ENCODE peak calls at places on chromosome 17, in five cellular contexts. One of them, this sample, is unnamed.
A peak's percentile ranks its signal among the peaks of the same experiment; 100 is the strongest.

GRCh38 chr17:44043326-44043725 is 23.1 kb downstream of the LSM12 start:
- DNase-seq in left lung: no peak
- DNase-seq in astrocyte of the cerebellum: no peak
- DNase-seq in RWPE2: no peak
- DNase-seq in uterus: no peak
- DNase-seq in this sample: no peak

GRCh38 chr17:6240001-6240400 is 169.8 kb downstream of the WSCD1 start:
- DNase-seq in uterus: no peak
- DNase-seq in left lung: no peak
- DNase-seq in RWPE2: no peak
- DNase-seq in astrocyte of the cerebellum: no peak
- DNase-seq in this sample: no peak

GRCh38 chr17:55720917-55721836 is 1.5 kb downstream of the TMEM100 start:
- DNase-seq in RWPE2: no peak
- DNase-seq in astrocyte of the cerebellum: no peak
- DNase-seq in uterus: no peak
- DNase-seq in left lung: no peak
- DNase-seq in this sample: no peak

GRCh38 chr17:57420674-57421392 is 164.5 kb downstream of the MSI2 start:
- DNase-seq in astrocyte of the cerebellum: no peak
- DNase-seq in left lung: no peak
- DNase-seq in uterus: peak; percentile 37
- DNase-seq in RWPE2: no peak
- DNase-seq in this sample: no peak

GRCh38 chr17:13030459-13031305 is 12.9 kb upstream of the ELAC2 start:
- DNase-seq in left lung: no peak
- DNase-seq in astrocyte of the cerebellum: peak; percentile 32
- DNase-seq in RWPE2: no peak
- DNase-seq in uterus: no peak
- DNase-seq in this sample: peak; percentile 7

GRCh38 chr17:51425793-51426192 is 165.4 kb downstream of the UTP18 start:
- DNase-seq in left lung: no peak
- DNase-seq in uterus: no peak
- DNase-seq in RWPE2: no peak
- DNase-seq in astrocyte of the cerebellum: no peak
- DNase-seq in this sample: no peak

GRCh38 chr17:72166040-72166439 is 45.2 kb downstream of the SOX9 start:
- DNase-seq in astrocyte of the cerebellum: no peak
- DNase-seq in RWPE2: no peak
- DNase-seq in left lung: no peak
- DNase-seq in uterus: no peak
- DNase-seq in this sample: no peak

GRCh38 chr17:68461122-68461539 is 3.8 kb upstream of the WIPI1 start:
- DNase-seq in astrocyte of the cerebellum: no peak
- DNase-seq in uterus: no peak
- DNase-seq in left lung: no peak
- DNase-seq in RWPE2: no peak
- DNase-seq in this sample: no peak

GRCh38 chr17:13931752-13932477 is 137.4 kb upstream of the COX10 start:
- DNase-seq in RWPE2: no peak
- DNase-seq in left lung: peak; percentile 86
- DNase-seq in uterus: peak; percentile 62
- DNase-seq in astrocyte of the cerebellum: peak; percentile 18
- DNase-seq in this sample: no peak

GRCh38 chr17:74201250-74201649 is 2.2 kb upstream of the RPL38 start:
- DNase-seq in uterus: no peak
- DNase-seq in RWPE2: no peak
- DNase-seq in astrocyte of the cerebellum: no peak
- DNase-seq in left lung: no peak
- DNase-seq in this sample: no peak

GRCh38 chr17:31858647-31859486 is at the start of gene COPRS:
- DNase-seq in uterus: peak; percentile 86
- DNase-seq in left lung: peak; percentile 92
- DNase-seq in astrocyte of the cerebellum: peak; percentile 50
- DNase-seq in RWPE2: peak; percentile 80
- DNase-seq in this sample: no peak

GRCh38 chr17:33390479-33391027 is 97.5 kb upstream of the ASIC2 start:
- DNase-seq in astrocyte of the cerebellum: no peak
- DNase-seq in left lung: no peak
- DNase-seq in uterus: no peak
- DNase-seq in RWPE2: no peak
- DNase-seq in this sample: no peak

GRCh38 chr17:10114931-10115535 is 83.4 kb downstream of the GAS7 start:
- DNase-seq in uterus: peak; percentile 97
- DNase-seq in astrocyte of the cerebellum: peak; percentile 83
- DNase-seq in RWPE2: no peak
- DNase-seq in left lung: peak; percentile 94
- DNase-seq in this sample: no peak

GRCh38 chr17:8075081-8075480 is 12.4 kb downstream of the ALOX12B start:
- DNase-seq in RWPE2: no peak
- DNase-seq in left lung: no peak
- DNase-seq in astrocyte of the cerebellum: no peak
- DNase-seq in uterus: no peak
- DNase-seq in this sample: no peak

GRCh38 chr17:47095268-47095667 is 93.8 kb downstream of the CDC27 start:
- DNase-seq in RWPE2: no peak
- DNase-seq in left lung: no peak
- DNase-seq in astrocyte of the cerebellum: no peak
- DNase-seq in uterus: no peak
- DNase-seq in this sample: no peak

GRCh38 chr17:29341726-29342125 is 47.8 kb upstream of the NUFIP2 start:
- DNase-seq in left lung: no peak
- DNase-seq in RWPE2: no peak
- DNase-seq in uterus: no peak
- DNase-seq in astrocyte of the cerebellum: no peak
- DNase-seq in this sample: no peak

GRCh38 chr17:58330997-58331814 is 2.6 kb upstream of the TSPOAP1 start:
- DNase-seq in astrocyte of the cerebellum: no peak
- DNase-seq in left lung: peak; percentile 77
- DNase-seq in RWPE2: no peak
- DNase-seq in uterus: no peak
- DNase-seq in this sample: peak; percentile 66

GRCh38 chr17:74712756-74713155 is at the start of gene CD300LF:
- DNase-seq in astrocyte of the cerebellum: no peak
- DNase-seq in left lung: peak; percentile 75
- DNase-seq in uterus: no peak
- DNase-seq in RWPE2: no peak
- DNase-seq in this sample: no peak

GRCh38 chr17:13735444-13735843 is 133.7 kb upstream of the HS3ST3A1 start:
- DNase-seq in RWPE2: no peak
- DNase-seq in left lung: no peak
- DNase-seq in astrocyte of the cerebellum: no peak
- DNase-seq in uterus: no peak
- DNase-seq in this sample: no peak

GRCh38 chr17:8288336-8289102 is at the start of gene RANGRF:
- DNase-seq in astrocyte of the cerebellum: peak; percentile 49
- DNase-seq in left lung: peak; percentile 91
- DNase-seq in RWPE2: peak; percentile 84
- DNase-seq in uterus: peak; percentile 89
- DNase-seq in this sample: no peak

GRCh38 chr17:46764709-46765401 is 53.6 kb downstream of the WNT3 start:
- DNase-seq in RWPE2: no peak
- DNase-seq in uterus: no peak
- DNase-seq in astrocyte of the cerebellum: peak; percentile 65
- DNase-seq in left lung: peak; percentile 67
- DNase-seq in this sample: no peak

GRCh38 chr17:81844327-81844851 is 9.5 kb upstream of the PPP1R27 start:
- DNase-seq in uterus: no peak
- DNase-seq in left lung: no peak
- DNase-seq in RWPE2: peak; percentile 73
- DNase-seq in astrocyte of the cerebellum: no peak
- DNase-seq in this sample: no peak

GRCh38 chr17:74680941-74681340 is 31.8 kb downstream of the CD300LF start:
- DNase-seq in RWPE2: no peak
- DNase-seq in left lung: no peak
- DNase-seq in astrocyte of the cerebellum: no peak
- DNase-seq in uterus: no peak
- DNase-seq in this sample: no peak

GRCh38 chr17:47423406-47424295 is 99.9 kb downstream of the EFCAB13 start:
- DNase-seq in RWPE2: peak; percentile 51
- DNase-seq in left lung: no peak
- DNase-seq in uterus: no peak
- DNase-seq in astrocyte of the cerebellum: no peak
- DNase-seq in this sample: no peak

GRCh38 chr17:15334266-15334665 is 7.1 kb downstream of the TEKT3 start:
- DNase-seq in RWPE2: no peak
- DNase-seq in left lung: no peak
- DNase-seq in astrocyte of the cerebellum: no peak
- DNase-seq in uterus: no peak
- DNase-seq in this sample: no peak

GRCh38 chr17:3727041-3727440 is 3.3 kb downstream of the HASPIN start:
- DNase-seq in left lung: no peak
- DNase-seq in RWPE2: no peak
- DNase-seq in uterus: no peak
- DNase-seq in astrocyte of the cerebellum: no peak
- DNase-seq in this sample: no peak

GRCh38 chr17:3723188-3723555 is 531 bp upstream of the HASPIN start:
- DNase-seq in astrocyte of the cerebellum: no peak
- DNase-seq in left lung: no peak
- DNase-seq in uterus: no peak
- DNase-seq in RWPE2: no peak
- DNase-seq in this sample: no peak

GRCh38 chr17:3724373-3725077 is 822 bp downstream of the HASPIN start:
- DNase-seq in RWPE2: no peak
- DNase-seq in left lung: no peak
- DNase-seq in uterus: no peak
- DNase-seq in astrocyte of the cerebellum: no peak
- DNase-seq in this sample: no peak

GRCh38 chr17:3722716-3723115 is 987 bp upstream of the HASPIN start:
- DNase-seq in left lung: no peak
- DNase-seq in RWPE2: no peak
- DNase-seq in astrocyte of the cerebellum: no peak
- DNase-seq in uterus: no peak
- DNase-seq in this sample: no peak

DNA sequence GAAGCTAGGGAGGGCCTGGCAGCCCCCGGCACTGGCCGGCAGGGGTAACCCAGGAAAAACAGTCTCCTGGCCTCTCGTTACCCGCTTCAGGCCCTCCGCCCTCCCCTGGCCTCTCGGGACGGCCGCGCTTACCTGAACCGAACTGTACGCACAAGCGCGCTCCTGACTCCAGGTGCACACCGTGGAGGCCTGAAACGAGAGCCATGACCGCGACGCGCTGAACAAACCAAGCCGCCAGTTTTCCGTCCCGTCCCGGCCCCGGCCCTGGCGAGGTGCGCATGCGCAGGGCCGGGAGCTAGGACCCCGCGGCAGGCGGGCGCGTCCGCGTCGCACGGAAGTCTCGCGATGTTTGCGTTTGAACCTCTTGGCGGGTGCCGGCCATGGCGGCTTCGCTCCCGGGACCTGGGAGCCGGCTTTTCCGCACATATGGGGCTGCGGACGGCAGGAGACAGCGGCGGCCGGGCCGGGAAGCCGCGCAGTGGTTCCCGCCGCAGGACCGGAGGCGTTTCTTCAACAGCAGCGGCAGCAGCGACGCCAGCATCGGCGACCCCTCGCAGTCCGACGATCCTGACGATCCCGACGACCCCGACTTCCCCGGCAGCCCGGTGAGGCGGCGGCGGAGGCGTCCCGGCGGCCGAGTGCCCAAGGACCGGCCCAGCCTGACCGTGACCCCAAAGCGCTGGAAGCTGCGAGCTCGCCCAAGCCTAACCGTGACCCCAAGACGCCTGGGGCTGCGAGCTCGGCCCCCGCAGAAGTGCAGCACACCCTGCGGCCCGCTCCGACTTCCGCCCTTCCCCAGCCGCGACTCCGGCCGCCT is at the start of gene HASPIN:
- DNase-seq in uterus: peak; percentile 91
- DNase-seq in RWPE2: peak; percentile 82
- DNase-seq in left lung: peak; percentile 93
- DNase-seq in astrocyte of the cerebellum: peak; percentile 65
- DNase-seq in this sample: peak; percentile 71
- TF ChIP-seq CTCF in uterus: peak; percentile 38
- TF ChIP-seq CTCF in RWPE2: no peak
- TF ChIP-seq CTCF in left lung: peak; percentile 27
- TF ChIP-seq CTCF in astrocyte of the cerebellum: peak; percentile 33
- TF ChIP-seq CTCF in this sample: peak; percentile 37

GRCh38 chr17:64240741-64241347 is 22.2 kb downstream of the TEX2 start:
- DNase-seq in RWPE2: no peak
- DNase-seq in uterus: peak; percentile 78
- DNase-seq in left lung: no peak
- DNase-seq in astrocyte of the cerebellum: peak; percentile 31
- DNase-seq in this sample: no peak

GRCh38 chr17:64244165-64244564 is 18.9 kb downstream of the TEX2 start:
- DNase-seq in astrocyte of the cerebellum: no peak
- DNase-seq in left lung: no peak
- DNase-seq in uterus: no peak
- DNase-seq in RWPE2: no peak
- DNase-seq in this sample: no peak

GRCh38 chr17:64240261-64240740 is 22.8 kb downstream of the TEX2 start:
- DNase-seq in RWPE2: no peak
- DNase-seq in astrocyte of the cerebellum: no peak
- DNase-seq in left lung: peak; percentile 48
- DNase-seq in uterus: no peak
- DNase-seq in this sample: no peak

GRCh38 chr17:64243340-64243739 is 19.7 kb downstream of the TEX2 start:
- DNase-seq in RWPE2: no peak
- DNase-seq in uterus: no peak
- DNase-seq in astrocyte of the cerebellum: no peak
- DNase-seq in left lung: no peak
- DNase-seq in this sample: no peak

GRCh38 chr17:64242633-64243032 is 20.4 kb downstream of the TEX2 start:
- DNase-seq in uterus: no peak
- DNase-seq in RWPE2: no peak
- DNase-seq in astrocyte of the cerebellum: no peak
- DNase-seq in left lung: no peak
- DNase-seq in this sample: no peak
- TF ChIP-seq CTCF in uterus: no peak
- TF ChIP-seq CTCF in RWPE2: no peak
- TF ChIP-seq CTCF in astrocyte of the cerebellum: no peak
- TF ChIP-seq CTCF in left lung: no peak
- TF ChIP-seq CTCF in this sample: no peak

GRCh38 chr17:49707608-49708514 is at the start of gene SLC35B1:
- DNase-seq in RWPE2: peak; percentile 99
- DNase-seq in astrocyte of the cerebellum: peak; percentile 97
- DNase-seq in left lung: peak; percentile 99
- DNase-seq in uterus: peak; percentile 99
- DNase-seq in this sample: peak; percentile 98

GRCh38 chr17:49705254-49705653 is 2.5 kb downstream of the SLC35B1 start:
- DNase-seq in RWPE2: no peak
- DNase-seq in left lung: no peak
- DNase-seq in uterus: no peak
- DNase-seq in astrocyte of the cerebellum: no peak
- DNase-seq in this sample: no peak

GRCh38 chr17:49707246-49707607 is 537 bp downstream of the SLC35B1 start:
- DNase-seq in RWPE2: no peak
- DNase-seq in astrocyte of the cerebellum: no peak
- DNase-seq in uterus: no peak
- DNase-seq in left lung: no peak
- DNase-seq in this sample: no peak

GRCh38 chr17:49703557-49704277 is 4.0 kb downstream of the SLC35B1 start:
- DNase-seq in uterus: no peak
- DNase-seq in RWPE2: no peak
- DNase-seq in astrocyte of the cerebellum: peak; percentile 40
- DNase-seq in left lung: no peak
- DNase-seq in this sample: no peak

GRCh38 chr17:49708515-49709161 is 874 bp upstream of the SLC35B1 start:
- DNase-seq in astrocyte of the cerebellum: no peak
- DNase-seq in left lung: no peak
- DNase-seq in RWPE2: no peak
- DNase-seq in uterus: peak; percentile 36
- DNase-seq in this sample: no peak
- TF ChIP-seq CTCF in astrocyte of the cerebellum: no peak
- TF ChIP-seq CTCF in left lung: no peak
- TF ChIP-seq CTCF in RWPE2: peak; percentile 82
- TF ChIP-seq CTCF in uterus: no peak
- TF ChIP-seq CTCF in this sample: peak; percentile 1

GRCh38 chr17:42221886-42222745 is 27.8 kb upstream of the GHDC start:
- DNase-seq in uterus: no peak
- DNase-seq in left lung: no peak
- DNase-seq in astrocyte of the cerebellum: no peak
- DNase-seq in RWPE2: no peak
- DNase-seq in this sample: peak; percentile 18
- TF ChIP-seq CTCF in uterus: peak; percentile 24
- TF ChIP-seq CTCF in left lung: peak; percentile 53
- TF ChIP-seq CTCF in astrocyte of the cerebellum: peak; percentile 80
- TF ChIP-seq CTCF in RWPE2: peak; percentile 37
- TF ChIP-seq CTCF in this sample: peak; percentile 78

This sample was measured in GM12864.